ENCODE peak calls at places on chromosomes 1 and 21, in six cellular contexts. One of them, this sample, is unnamed.
A peak's percentile ranks its signal among the peaks of the same experiment; 100 is the strongest.

GRCh38 chr21:45521241-45521640 is 21.0 kb downstream of the SLC19A1 start:
- DNase-seq in GM12878: no peak
- DNase-seq in K562: no peak
- DNase-seq in SK-N-SH: no peak
- DNase-seq in H1: no peak
- DNase-seq in HepG2: no peak
- DNase-seq in this sample: no peak

GRCh38 chr1:8070381-8070811 is 44.3 kb upstream of the ERRFI1 start:
- DNase-seq in GM12878: no peak
- DNase-seq in K562: no peak
- DNase-seq in SK-N-SH: no peak
- DNase-seq in H1: no peak
- DNase-seq in HepG2: peak; percentile 66
- DNase-seq in this sample: no peak

GRCh38 chr1:22351757-22352080 is 99.9 kb upstream of the ZBTB40 start:
- DNase-seq in GM12878: no peak
- DNase-seq in K562: no peak
- DNase-seq in SK-N-SH: no peak
- DNase-seq in H1: no peak
- DNase-seq in HepG2: no peak
- DNase-seq in this sample: no peak

GRCh38 chr21:42071146-42071737 is at the start of gene UMODL1:
- DNase-seq in GM12878: no peak
- DNase-seq in K562: no peak
- DNase-seq in SK-N-SH: no peak
- DNase-seq in H1: no peak
- DNase-seq in HepG2: no peak
- DNase-seq in this sample: no peak

GRCh38 chr1:180888870-180889269 is 23.8 kb upstream of the KIAA1614 start:
- DNase-seq in GM12878: peak; percentile 50
- DNase-seq in K562: no peak
- DNase-seq in SK-N-SH: no peak
- DNase-seq in H1: no peak
- DNase-seq in HepG2: no peak
- DNase-seq in this sample: no peak

GRCh38 chr1:160981584-160982411 is 27.2 kb upstream of the ITLN2 start:
- DNase-seq in GM12878: no peak
- DNase-seq in K562: no peak
- DNase-seq in SK-N-SH: peak; percentile 22
- DNase-seq in H1: peak; percentile 72
- DNase-seq in HepG2: no peak
- DNase-seq in this sample: no peak

GRCh38 chr1:210446479-210446878 is 117.8 kb downstream of the HHAT start:
- DNase-seq in GM12878: no peak
- DNase-seq in K562: no peak
- DNase-seq in SK-N-SH: no peak
- DNase-seq in H1: no peak
- DNase-seq in HepG2: no peak
- DNase-seq in this sample: no peak

GRCh38 chr1:182279724-182280506 is 111.7 kb downstream of the GLUL start:
- DNase-seq in GM12878: no peak
- DNase-seq in K562: no peak
- DNase-seq in SK-N-SH: peak; percentile 39
- DNase-seq in H1: no peak
- DNase-seq in HepG2: peak; percentile 91
- DNase-seq in this sample: no peak

GRCh38 chr1:84330125-84330984 is 28.8 kb downstream of the SAMD13 start:
- DNase-seq in GM12878: no peak
- DNase-seq in K562: no peak
- DNase-seq in SK-N-SH: no peak
- DNase-seq in H1: no peak
- DNase-seq in HepG2: no peak
- DNase-seq in this sample: no peak

GRCh38 chr1:21763236-21763635 is 19.7 kb downstream of the USP48 start:
- DNase-seq in GM12878: no peak
- DNase-seq in K562: no peak
- DNase-seq in SK-N-SH: no peak
- DNase-seq in H1: no peak
- DNase-seq in HepG2: no peak
- DNase-seq in this sample: no peak

GRCh38 chr1:55055084-55055882 is 15.9 kb downstream of the PCSK9 start:
- DNase-seq in GM12878: no peak
- DNase-seq in K562: no peak
- DNase-seq in SK-N-SH: no peak
- DNase-seq in H1: no peak
- DNase-seq in HepG2: no peak
- DNase-seq in this sample: no peak

GRCh38 chr1:201218409-201218808 is 27.8 kb downstream of the IGFN1 start:
- DNase-seq in GM12878: no peak
- DNase-seq in K562: no peak
- DNase-seq in SK-N-SH: no peak
- DNase-seq in H1: peak; percentile 19
- DNase-seq in HepG2: no peak
- DNase-seq in this sample: no peak

GRCh38 chr1:234848972-234849641 is 239.1 kb upstream of the IRF2BP2 start:
- DNase-seq in GM12878: no peak
- DNase-seq in K562: no peak
- DNase-seq in SK-N-SH: no peak
- DNase-seq in H1: no peak
- DNase-seq in HepG2: no peak
- DNase-seq in this sample: peak; percentile 65

GRCh38 chr1:1360511-1361169 is 2.3 kb upstream of the MXRA8 start:
- DNase-seq in GM12878: no peak
- DNase-seq in K562: no peak
- DNase-seq in SK-N-SH: peak; percentile 78
- DNase-seq in H1: no peak
- DNase-seq in HepG2: peak; percentile 68
- DNase-seq in this sample: no peak

GRCh38 chr1:39159224-39160036 is 45.1 kb upstream of the MACF1 start:
- DNase-seq in GM12878: no peak
- DNase-seq in K562: no peak
- DNase-seq in SK-N-SH: no peak
- DNase-seq in H1: no peak
- DNase-seq in HepG2: peak; percentile 75
- DNase-seq in this sample: no peak

GRCh38 chr1:243542726-243543415 is 287.0 kb downstream of the SDCCAG8 start:
- DNase-seq in GM12878: no peak
- DNase-seq in K562: no peak
- DNase-seq in SK-N-SH: no peak
- DNase-seq in H1: no peak
- DNase-seq in HepG2: no peak
- DNase-seq in this sample: no peak
- TF ChIP-seq RFX5 in GM12878: no peak
- TF ChIP-seq RFX5 in K562: no peak
- TF ChIP-seq RFX5 in SK-N-SH: no peak
- TF ChIP-seq RFX5 in H1: no peak
- TF ChIP-seq RFX5 in HepG2: no peak
- TF ChIP-seq RFX5 in this sample: no peak

DNA sequence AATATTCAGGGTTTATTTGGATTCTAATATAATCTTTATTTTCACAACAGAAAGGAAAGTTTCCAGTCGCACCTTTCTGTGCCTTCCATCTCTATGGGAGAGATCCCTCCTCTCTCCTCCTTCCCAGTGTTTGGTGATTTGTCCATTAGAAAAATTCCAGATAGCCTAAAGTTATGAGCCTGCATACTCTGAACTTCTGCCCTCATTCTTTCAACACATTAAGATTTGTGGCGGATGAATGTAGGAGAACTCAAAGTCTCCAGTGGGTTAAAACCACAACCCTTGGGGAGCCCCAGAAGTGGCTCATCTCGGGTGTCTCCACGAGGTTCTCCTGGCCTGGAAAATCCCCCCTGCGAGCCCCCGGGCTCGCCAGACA is 3.6 kb downstream of the NHLH2 start:
- DNase-seq in GM12878: no peak
- DNase-seq in K562: no peak
- DNase-seq in SK-N-SH: no peak
- DNase-seq in H1: no peak
- DNase-seq in HepG2: no peak
- DNase-seq in this sample: no peak
- TF ChIP-seq USF2 in GM12878: no peak
- TF ChIP-seq USF2 in K562: no peak
- TF ChIP-seq USF2 in SK-N-SH: no peak
- TF ChIP-seq USF2 in H1: no peak
- TF ChIP-seq USF2 in HepG2: no peak
- TF ChIP-seq USF2 in this sample: no peak

GRCh38 chr1:89260042-89260441 is 12.6 kb downstream of the GBP5 start:
- DNase-seq in GM12878: no peak
- DNase-seq in K562: no peak
- DNase-seq in SK-N-SH: no peak
- DNase-seq in H1: no peak
- DNase-seq in HepG2: no peak
- DNase-seq in this sample: no peak
- TF ChIP-seq EP300 in GM12878: no peak
- TF ChIP-seq EP300 in K562: no peak
- TF ChIP-seq EP300 in SK-N-SH: no peak
- TF ChIP-seq EP300 in H1: no peak
- TF ChIP-seq EP300 in HepG2: no peak
- TF ChIP-seq EP300 in this sample: no peak

GRCh38 chr1:118900643-118901440 is 87.3 kb downstream of the TBX15 start:
- DNase-seq in GM12878: no peak
- DNase-seq in K562: no peak
- DNase-seq in SK-N-SH: no peak
- DNase-seq in H1: no peak
- DNase-seq in HepG2: no peak
- DNase-seq in this sample: no peak

GRCh38 chr1:118894836-118895235 is 93.3 kb downstream of the TBX15 start:
- DNase-seq in GM12878: no peak
- DNase-seq in K562: no peak
- DNase-seq in SK-N-SH: no peak
- DNase-seq in H1: no peak
- DNase-seq in HepG2: no peak
- DNase-seq in this sample: no peak

GRCh38 chr1:118902299-118903270 is 85.6 kb downstream of the TBX15 start:
- DNase-seq in GM12878: no peak
- DNase-seq in K562: no peak
- DNase-seq in SK-N-SH: no peak
- DNase-seq in H1: no peak
- DNase-seq in HepG2: no peak
- DNase-seq in this sample: no peak

GRCh38 chr1:118899340-118899739 is 88.8 kb downstream of the TBX15 start:
- DNase-seq in GM12878: no peak
- DNase-seq in K562: no peak
- DNase-seq in SK-N-SH: no peak
- DNase-seq in H1: no peak
- DNase-seq in HepG2: no peak
- DNase-seq in this sample: no peak

GRCh38 chr1:118898702-118899101 is 89.4 kb downstream of the TBX15 start:
- DNase-seq in GM12878: no peak
- DNase-seq in K562: no peak
- DNase-seq in SK-N-SH: no peak
- DNase-seq in H1: no peak
- DNase-seq in HepG2: no peak
- DNase-seq in this sample: no peak
- TF ChIP-seq RFX5 in GM12878: no peak
- TF ChIP-seq RFX5 in K562: no peak
- TF ChIP-seq RFX5 in SK-N-SH: no peak
- TF ChIP-seq RFX5 in H1: no peak
- TF ChIP-seq RFX5 in HepG2: no peak
- TF ChIP-seq RFX5 in this sample: no peak

DNA sequence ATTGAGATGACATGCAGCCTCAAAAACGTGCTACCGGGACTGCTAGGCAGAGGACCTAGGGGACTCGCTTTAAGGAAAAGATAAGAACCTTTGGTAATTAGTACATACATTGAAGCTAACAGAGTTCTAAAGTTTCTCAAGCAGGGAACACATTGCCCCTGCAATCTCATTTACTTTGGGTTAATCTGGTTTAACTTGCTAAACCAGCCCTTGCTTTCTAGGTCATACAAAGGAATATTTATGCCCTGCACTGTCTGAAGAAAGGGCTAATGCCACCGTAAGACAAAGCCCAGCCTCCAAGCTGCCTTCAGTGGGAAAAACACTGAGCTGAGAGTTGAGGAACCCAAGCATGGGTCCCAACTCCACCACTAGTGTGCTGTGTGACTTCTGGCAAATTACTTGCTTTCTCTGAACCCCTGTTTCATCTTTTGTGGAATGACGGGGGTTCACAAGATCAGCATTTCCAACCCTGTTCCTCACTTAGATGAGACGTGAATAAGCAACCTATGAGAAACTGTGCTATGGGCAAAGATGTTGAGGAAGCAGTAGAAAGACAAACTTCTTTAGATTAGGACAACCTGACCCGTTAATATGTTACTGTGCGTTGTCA is 66.3 kb downstream of the VWA5B1 start:
- DNase-seq in GM12878: no peak
- DNase-seq in K562: no peak
- DNase-seq in SK-N-SH: no peak
- DNase-seq in H1: no peak
- DNase-seq in HepG2: no peak
- DNase-seq in this sample: no peak
- TF ChIP-seq USF2 in GM12878: no peak
- TF ChIP-seq USF2 in K562: no peak
- TF ChIP-seq USF2 in SK-N-SH: no peak
- TF ChIP-seq USF2 in H1: no peak
- TF ChIP-seq USF2 in HepG2: no peak
- TF ChIP-seq USF2 in this sample: no peak